ENCODE peak calls at places on chromosome 15, in six cellular contexts. G is NCI-H187; U is kidney epithelial cell; P is left lobe of liver; C is T-cell; K is natural killer cell treated with Interleukin-12 subunit alpha and Interleukin-12 subunit beta and Interleukin-15 and Interleukin-18, amount 100 ng/mL, for 72 hours. V is an unnamed sample.

GRCh38 chr15:32649336-32649735 is 7.8 kb downstream of the SCG5 start:
- DNase-seq in U (no peak), C (no peak), K (no peak), G (no peak), P (no peak), V (no peak)

GRCh38 chr15:64651573-64652260 is 123.7 kb downstream of the RBPMS2 start:
- DNase-seq in P (peak), G (no peak), C (peak), K (no peak), U (no peak), V (no peak)

GRCh38 chr15:43268111-43269105 is 1.7 kb upstream of the TGM5 start:
- DNase-seq in U (no peak), C (no peak), G (no peak), P (no peak), K (no peak), V (no peak)

GRCh38 chr15:67244966-67245478 is 9.4 kb downstream of the AAGAB start:
- DNase-seq in U (no peak), C (no peak), K (no peak), G (no peak), P (no peak), V (no peak)

GRCh38 chr15:78915341-78916087 is 29.3 kb downstream of the CTSH start:
- DNase-seq in K (no peak), U (no peak), G (no peak), P (no peak), C (no peak), V (peak)

GRCh38 chr15:96804754-96805153 is 474.3 kb downstream of the NR2F2 start:
- DNase-seq in U (no peak), K (no peak), C (no peak), P (no peak), G (no peak), V (no peak)

GRCh38 chr15:75723171-75723846 is 10.7 kb upstream of the CSPG4 start:
- DNase-seq in K (peak), P (no peak), G (no peak), U (no peak), C (no peak), V (no peak)

GRCh38 chr15:85708402-85708932 is 86.3 kb downstream of the KLHL25 start:
- DNase-seq in U (no peak), P (no peak), K (no peak), G (no peak), C (no peak), V (no peak)

GRCh38 chr15:59553879-59554735 is 57.5 kb upstream of the GCNT3 start:
- DNase-seq in P (no peak), K (no peak), G (no peak), U (peak), C (no peak), V (no peak)

GRCh38 chr15:58348095-58348812 is 83.5 kb upstream of the LIPC start:
- DNase-seq in C (no peak), U (no peak), P (no peak), G (no peak), K (no peak), V (no peak)

GRCh38 chr15:62672268-62672667 is 370.3 kb upstream of the TPM1 start:
- DNase-seq in P (no peak), C (no peak), K (no peak), G (no peak), U (no peak), V (no peak)

GRCh38 chr15:78640527-78640839 is 527 bp downstream of the CHRNB4 start:
- DNase-seq in P (no peak), G (no peak), C (no peak), U (no peak), K (no peak), V (no peak)

GRCh38 chr15:96130734-96131133 is 199.8 kb upstream of the NR2F2 start:
- DNase-seq in K (no peak), G (no peak), C (no peak), P (no peak), U (no peak), V (no peak)

GRCh38 chr15:41571948-41572347 is 12.9 kb downstream of the TYRO3 start:
- DNase-seq in P (no peak), C (no peak), K (no peak), G (no peak), U (no peak), V (no peak)

GRCh38 chr15:45618813-45619212 is 16.0 kb upstream of the SQOR start:
- DNase-seq in K (no peak), U (no peak), C (no peak), G (no peak), P (no peak), V (no peak)

GRCh38 chr15:75123395-75123794 is 78.3 kb upstream of the C15orf39 start:
- DNase-seq in C (no peak), K (no peak), U (no peak), P (no peak), G (no peak), V (no peak)

GRCh38 chr15:73965094-73965729 is 26.9 kb downstream of the STOML1 start:
- DNase-seq in C (no peak), P (no peak), G (no peak), K (no peak), U (no peak), V (no peak)

GRCh38 chr15:88992216-88992615 is 79.0 kb upstream of the MFGE8 start:
- DNase-seq in G (no peak), U (no peak), K (no peak), C (no peak), P (no peak), V (no peak)

GRCh38 chr15:66254364-66255292 is 1.1 kb upstream of the MEGF11 start:
- DNase-seq in K (no peak), P (no peak), C (no peak), U (no peak), G (no peak), V (no peak)

V was measured in CD14-positive monocyte.